ENCODE peak calls at places on chromosomes 5 and 9, in four cellular contexts. One of them, this sample, is unnamed.

GRCh38 chr9:34493972-34494535 is 28.7 kb downstream of the ENHO start:
- DNase-seq in Peyer's patch: no peak
- DNase-seq in ovary: peak; percentile 30
- DNase-seq in adrenal gland: peak; percentile 70
- DNase-seq in this sample: no peak

GRCh38 chr9:93620041-93620506 is 43.7 kb downstream of the PHF2 start:
- DNase-seq in Peyer's patch: peak; percentile 8
- DNase-seq in ovary: no peak
- DNase-seq in adrenal gland: no peak
- DNase-seq in this sample: no peak

GRCh38 chr9:101485873-101486692 is 47.6 kb upstream of the RNF20 start:
- DNase-seq in Peyer's patch: no peak
- DNase-seq in ovary: peak; percentile 60
- DNase-seq in adrenal gland: peak; percentile 43
- DNase-seq in this sample: peak; percentile 36

GRCh38 chr5:106921567-106921966 is 749.2 kb downstream of the EFNA5 start:
- DNase-seq in Peyer's patch: no peak
- DNase-seq in ovary: no peak
- DNase-seq in adrenal gland: no peak
- DNase-seq in this sample: no peak

GRCh38 chr9:127523312-127523851 is 72.1 kb downstream of the LRSAM1 start:
- DNase-seq in Peyer's patch: no peak
- DNase-seq in ovary: no peak
- DNase-seq in adrenal gland: peak; percentile 49
- DNase-seq in this sample: no peak

GRCh38 chr9:69916950-69917349 is 96.3 kb downstream of the CFAP95 start:
- DNase-seq in Peyer's patch: no peak
- DNase-seq in ovary: no peak
- DNase-seq in adrenal gland: no peak
- DNase-seq in this sample: no peak

GRCh38 chr9:35680331-35681105 is 6.8 kb downstream of the CA9 start:
- DNase-seq in Peyer's patch: peak; percentile 73
- DNase-seq in ovary: no peak
- DNase-seq in adrenal gland: no peak
- DNase-seq in this sample: no peak

GRCh38 chr5:38847549-38848341 is 1.9 kb downstream of the OSMR start:
- DNase-seq in Peyer's patch: no peak
- DNase-seq in ovary: no peak
- DNase-seq in adrenal gland: no peak
- DNase-seq in this sample: no peak

GRCh38 chr9:91207889-91208651 is 153.6 kb downstream of the AUH start:
- DNase-seq in Peyer's patch: peak; percentile 43
- DNase-seq in ovary: no peak
- DNase-seq in adrenal gland: no peak
- DNase-seq in this sample: no peak

GRCh38 chr5:93249651-93250289 is 331.2 kb downstream of the NR2F1-AS1 start:
- DNase-seq in Peyer's patch: no peak
- DNase-seq in ovary: no peak
- DNase-seq in adrenal gland: no peak
- DNase-seq in this sample: no peak

GRCh38 chr5:134545070-134545868 is 19.8 kb downstream of the JADE2 start:
- DNase-seq in Peyer's patch: peak; percentile 66
- DNase-seq in ovary: peak; percentile 71
- DNase-seq in adrenal gland: no peak
- DNase-seq in this sample: no peak

GRCh38 chr9:127369428-127369827 is 27.5 kb upstream of the SLC2A8 start:
- DNase-seq in Peyer's patch: no peak
- DNase-seq in ovary: no peak
- DNase-seq in adrenal gland: no peak
- DNase-seq in this sample: no peak

GRCh38 chr9:95753762-95754465 is 121.6 kb upstream of the ERCC6L2 start:
- DNase-seq in Peyer's patch: no peak
- DNase-seq in ovary: peak; percentile 68
- DNase-seq in adrenal gland: peak; percentile 43
- DNase-seq in this sample: no peak

GRCh38 chr9:120680161-120680560 is 34.1 kb downstream of the MEGF9 start:
- DNase-seq in Peyer's patch: no peak
- DNase-seq in ovary: no peak
- DNase-seq in adrenal gland: no peak
- DNase-seq in this sample: no peak

GRCh38 chr9:103804077-103804735 is 289.9 kb upstream of the SMC2 start:
- DNase-seq in Peyer's patch: no peak
- DNase-seq in ovary: no peak
- DNase-seq in adrenal gland: no peak
- DNase-seq in this sample: no peak

GRCh38 chr5:132782101-132782500 is 5.1 kb upstream of the SEPTIN8 start:
- DNase-seq in Peyer's patch: no peak
- DNase-seq in ovary: no peak
- DNase-seq in adrenal gland: no peak
- DNase-seq in this sample: no peak

GRCh38 chr9:124771021-124771866 is at the start of gene NR6A1:
- DNase-seq in Peyer's patch: peak; percentile 95
- DNase-seq in ovary: peak; percentile 95
- DNase-seq in adrenal gland: peak; percentile 98
- DNase-seq in this sample: peak; percentile 97

GRCh38 chr9:116209406-116210116 is 56.0 kb downstream of the PAPPA start:
- DNase-seq in Peyer's patch: no peak
- DNase-seq in ovary: no peak
- DNase-seq in adrenal gland: no peak
- DNase-seq in this sample: no peak

GRCh38 chr9:20551835-20552234 is 70.5 kb downstream of the MLLT3 start:
- DNase-seq in Peyer's patch: no peak
- DNase-seq in ovary: no peak
- DNase-seq in adrenal gland: no peak
- DNase-seq in this sample: no peak

GRCh38 chr5:17096975-17097695 is 120.3 kb upstream of the BASP1 start:
- DNase-seq in Peyer's patch: no peak
- DNase-seq in ovary: no peak
- DNase-seq in adrenal gland: no peak
- DNase-seq in this sample: no peak

GRCh38 chr5:171907731-171908343 is 98.6 kb downstream of the FBXW11 start:
- DNase-seq in Peyer's patch: no peak
- DNase-seq in ovary: no peak
- DNase-seq in adrenal gland: peak; percentile 62
- DNase-seq in this sample: peak; percentile 54

GRCh38 chr9:137589441-137590122 is 730 bp downstream of the ZMYND19 start:
- DNase-seq in Peyer's patch: no peak
- DNase-seq in ovary: no peak
- DNase-seq in adrenal gland: no peak
- DNase-seq in this sample: no peak

GRCh38 chr5:133873936-133874585 is 94.4 kb downstream of the C5orf15 start:
- DNase-seq in Peyer's patch: no peak
- DNase-seq in ovary: no peak
- DNase-seq in adrenal gland: no peak
- DNase-seq in this sample: no peak

GRCh38 chr5:170945275-170945674 is 83.5 kb downstream of the RANBP17 start:
- DNase-seq in Peyer's patch: no peak
- DNase-seq in ovary: no peak
- DNase-seq in adrenal gland: no peak
- DNase-seq in this sample: no peak

GRCh38 chr5:180600554-180601041 is 9.3 kb upstream of the SCGB3A1 start:
- DNase-seq in Peyer's patch: no peak
- DNase-seq in ovary: no peak
- DNase-seq in adrenal gland: no peak
- DNase-seq in this sample: no peak

GRCh38 chr5:115295775-115296129 is 702 bp downstream of the CCDC112 start:
- DNase-seq in Peyer's patch: no peak
- DNase-seq in ovary: no peak
- DNase-seq in adrenal gland: no peak
- DNase-seq in this sample: no peak

GRCh38 chr5:115297043-115297442 is 589 bp upstream of the CCDC112 start:
- DNase-seq in Peyer's patch: no peak
- DNase-seq in ovary: no peak
- DNase-seq in adrenal gland: peak; percentile 37
- DNase-seq in this sample: no peak

GRCh38 chr5:115298811-115299210 is 2.4 kb upstream of the CCDC112 start:
- DNase-seq in Peyer's patch: no peak
- DNase-seq in ovary: no peak
- DNase-seq in adrenal gland: no peak
- DNase-seq in this sample: no peak

GRCh38 chr5:115291397-115291796 is 5.1 kb downstream of the CCDC112 start:
- DNase-seq in Peyer's patch: no peak
- DNase-seq in ovary: no peak
- DNase-seq in adrenal gland: no peak
- DNase-seq in this sample: no peak

DNA sequence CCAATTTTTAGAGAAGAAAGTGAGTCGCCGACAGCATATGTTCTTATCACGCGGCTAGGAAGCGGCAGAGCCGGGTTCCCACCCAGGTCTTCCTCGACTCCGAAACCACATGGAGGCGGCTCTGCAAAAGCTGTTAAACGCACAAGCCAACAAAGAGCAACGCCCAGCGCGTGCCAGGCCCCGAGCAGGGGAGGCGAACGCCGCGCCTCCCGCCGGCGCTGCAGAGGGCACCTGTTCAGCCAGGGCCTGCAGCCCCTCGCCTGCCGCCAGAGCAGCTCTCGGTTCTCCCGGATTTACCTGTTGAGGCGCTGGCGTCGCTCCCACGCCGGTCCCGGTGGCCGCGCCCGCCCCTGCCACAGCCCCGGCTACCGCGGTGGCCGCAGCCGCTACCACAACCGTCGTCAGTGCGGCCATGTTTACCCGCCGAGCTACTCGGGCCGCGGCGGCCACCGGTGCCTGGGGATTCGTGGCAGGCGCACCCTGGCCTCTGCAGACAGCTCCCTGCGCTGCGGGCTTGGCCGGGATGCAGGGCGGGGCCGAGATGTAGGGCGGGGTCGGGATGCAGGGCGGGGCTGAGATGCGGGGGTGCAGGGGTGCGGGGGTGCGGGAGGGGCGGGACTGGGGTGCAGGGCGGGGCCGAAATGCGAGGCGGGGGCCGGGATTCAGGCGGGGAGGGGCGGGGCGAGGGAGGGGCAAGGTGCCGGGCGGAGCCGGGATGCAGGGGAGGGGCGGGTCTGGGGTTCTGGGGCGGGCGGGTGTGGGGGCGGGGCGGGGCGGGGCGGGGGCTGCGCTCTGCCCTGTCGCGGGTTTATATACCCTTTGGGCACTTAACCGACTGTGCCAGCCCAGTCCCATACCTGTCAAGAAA is at the start of gene CCDC112:
- DNase-seq in Peyer's patch: peak; percentile 87
- DNase-seq in ovary: peak; percentile 51
- DNase-seq in adrenal gland: peak; percentile 86
- DNase-seq in this sample: peak; percentile 77
- TF ChIP-seq POLR2A in Peyer's patch: peak; percentile 78
- TF ChIP-seq POLR2A in ovary: no peak
- TF ChIP-seq POLR2A in adrenal gland: peak; percentile 38
- TF ChIP-seq POLR2A in this sample: peak; percentile 58

DNA sequence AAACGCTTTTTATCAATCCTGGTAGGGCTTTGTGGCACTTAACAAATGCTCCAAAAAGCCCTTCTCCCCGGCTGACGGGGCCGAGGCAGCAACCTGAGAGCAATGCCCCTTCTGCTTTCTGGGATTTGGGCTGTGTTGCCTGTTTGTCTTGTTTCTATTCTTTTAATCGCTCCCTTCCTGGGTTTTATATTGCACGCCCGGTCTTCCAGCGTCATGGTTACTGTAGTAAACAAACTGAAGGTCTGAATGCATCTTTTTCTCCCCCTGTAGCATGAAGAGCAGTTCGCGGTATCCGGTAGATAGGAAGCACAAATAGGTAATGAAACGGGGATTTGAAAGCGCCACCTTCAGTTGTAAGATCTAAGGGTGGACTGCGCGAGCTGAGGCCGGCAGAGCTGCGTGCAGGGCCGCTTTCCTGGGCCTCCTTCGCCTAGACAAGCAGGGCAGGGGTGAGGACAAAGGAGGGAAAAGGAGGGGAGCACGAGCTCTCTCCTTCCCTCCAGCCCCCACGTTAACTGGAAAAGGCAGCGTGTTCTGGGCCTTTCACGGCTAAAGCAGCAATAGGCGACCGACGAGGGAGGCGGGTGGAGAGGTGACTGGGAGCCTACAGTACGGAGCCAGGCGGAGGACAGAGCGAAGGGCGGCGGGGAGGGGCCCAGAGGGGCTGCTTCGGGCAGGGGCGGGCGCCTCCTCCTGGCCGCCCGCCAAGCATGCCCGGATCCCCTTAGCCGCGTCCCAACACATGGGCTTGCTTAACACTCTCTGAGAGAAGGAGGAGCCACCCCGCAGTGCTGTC is 49.3 kb upstream of the ZNF366 start:
- DNase-seq in Peyer's patch: peak; percentile 42
- DNase-seq in ovary: peak; percentile 64
- DNase-seq in adrenal gland: peak; percentile 63
- DNase-seq in this sample: peak; percentile 8
- TF ChIP-seq CTCF in Peyer's patch: no peak
- TF ChIP-seq CTCF in ovary: no peak
- TF ChIP-seq CTCF in adrenal gland: no peak
- TF ChIP-seq CTCF in this sample: no peak

GRCh38 chr9:84799231-84799630 is 129.7 kb downstream of the NTRK2 start:
- DNase-seq in Peyer's patch: no peak
- DNase-seq in ovary: no peak
- DNase-seq in adrenal gland: no peak
- DNase-seq in this sample: no peak
- H3K36me3 ChIP-seq in Peyer's patch: no peaks in the 10 kb centered on the region
- H3K36me3 ChIP-seq in ovary: no peaks in the 10 kb centered on the region
- H3K36me3 ChIP-seq in adrenal gland: no peaks in the 10 kb centered on the region
- H3K36me3 ChIP-seq in this sample: no peaks in the 10 kb centered on the region

GRCh38 chr9:87498046-87498815 is 564 bp downstream of the DAPK1 start:
- DNase-seq in Peyer's patch: no peak
- DNase-seq in ovary: peak; percentile 47
- DNase-seq in adrenal gland: no peak
- DNase-seq in this sample: peak; percentile 12
- TF ChIP-seq POLR2A in Peyer's patch: no peak
- TF ChIP-seq POLR2A in ovary: no peak
- TF ChIP-seq POLR2A in adrenal gland: no peak
- TF ChIP-seq POLR2A in this sample: no peak

GRCh38 chr5:35960328-35960727 is 21.9 kb upstream of the CAPSL start:
- DNase-seq in Peyer's patch: no peak
- DNase-seq in ovary: no peak
- DNase-seq in adrenal gland: no peak
- DNase-seq in this sample: no peak

DNA sequence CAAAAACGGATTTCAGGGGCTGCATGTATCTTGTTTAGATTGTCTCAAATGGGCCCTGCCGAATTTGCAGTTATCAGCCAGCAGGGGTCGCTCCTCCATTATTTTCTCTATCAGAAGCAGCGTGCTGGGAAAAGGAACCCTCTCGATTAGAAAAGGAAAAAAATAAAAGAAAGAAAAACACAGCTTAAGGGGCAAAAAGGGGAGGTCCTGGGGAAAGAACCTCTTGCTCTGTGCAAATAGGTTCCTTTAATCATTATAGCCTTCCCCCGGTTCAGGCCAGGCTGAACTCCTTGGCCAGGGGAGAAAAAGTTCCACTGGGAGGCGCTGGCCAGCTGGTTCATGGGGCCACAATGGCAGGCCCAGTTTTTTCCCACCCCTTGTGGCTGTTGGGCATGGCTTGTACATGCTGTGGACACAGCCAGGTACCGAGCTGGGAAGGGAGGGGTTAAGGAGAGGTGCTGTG is 25.0 kb upstream of the CAPSL start:
- DNase-seq in Peyer's patch: no peak
- DNase-seq in ovary: no peak
- DNase-seq in adrenal gland: no peak
- DNase-seq in this sample: no peak
- TF ChIP-seq CTCF in Peyer's patch: peak; percentile 76
- TF ChIP-seq CTCF in ovary: no peak
- TF ChIP-seq CTCF in adrenal gland: no peak
- TF ChIP-seq CTCF in this sample: no peak

GRCh38 chr5:75355236-75355635 is 18.2 kb downstream of the HMGCR start:
- DNase-seq in Peyer's patch: no peak
- DNase-seq in ovary: no peak
- DNase-seq in adrenal gland: no peak
- DNase-seq in this sample: no peak
- H3K36me3 ChIP-seq in Peyer's patch: peaks cover 99% of the 10 kb centered on the region
- H3K36me3 ChIP-seq in ovary: no peaks in the 10 kb centered on the region
- H3K36me3 ChIP-seq in adrenal gland: no peaks in the 10 kb centered on the region
- H3K36me3 ChIP-seq in this sample: no peaks in the 10 kb centered on the region

This sample was measured in prostate gland.